ENCODE peak calls at places on chromosomes 5 and 9, in six cellular contexts. S, N, B, D, U and I are unnamed samples.

GRCh38 chr5:149675467-149676201 is 54.5 kb upstream of the PPARGC1B start:
- DNase-seq in S (no peak), N (no peak), B (no peak), D (no peak), U (no peak), I (no peak)

GRCh38 chr9:130276121-130276520 is 10.6 kb downstream of the HMCN2 start:
- DNase-seq in S (no peak), N (no peak), B (no peak), D (no peak), U (no peak), I (no peak)

GRCh38 chr5:151757233-151758140 is 944 bp downstream of the ATOX1 start:
- DNase-seq in S (no peak), N (no peak), B (no peak), D (no peak), U (peak), I (no peak)

GRCh38 chr5:77869115-77869798 is 93.1 kb upstream of the TBCA start:
- DNase-seq in S (no peak), N (no peak), B (no peak), D (no peak), U (no peak), I (no peak)

GRCh38 chr5:18305288-18305899 is 671.1 kb downstream of the TAF11L14 start:
- DNase-seq in S (peak), N (peak), B (no peak), D (peak), U (peak), I (peak)

GRCh38 chr9:79817469-79818004 is 245.8 kb downstream of the TLE4 start:
- DNase-seq in S (no peak), N (no peak), B (no peak), D (peak), U (peak), I (no peak)

GRCh38 chr5:141973871-141974595 is 5.1 kb downstream of the RNF14 start:
- DNase-seq in S (peak), N (peak), B (no peak), D (no peak), U (no peak), I (no peak)

GRCh38 chr5:66967102-66967501 is 229.5 kb downstream of the CD180 start:
- DNase-seq in S (peak), N (peak), B (no peak), D (no peak), U (no peak), I (no peak)

GRCh38 chr9:126203313-126203712 is 123.3 kb upstream of the MVB12B start:
- DNase-seq in S (no peak), N (no peak), B (no peak), D (no peak), U (no peak), I (no peak)

GRCh38 chr5:122091942-122092600 is 14.0 kb upstream of the LOX start:
- DNase-seq in S (peak), N (no peak), B (no peak), D (no peak), U (no peak), I (no peak)

GRCh38 chr9:90022474-90022873 is 417.7 kb downstream of the GADD45G start:
- DNase-seq in S (no peak), N (no peak), B (no peak), D (no peak), U (no peak), I (no peak)

GRCh38 chr9:23524607-23525155 is 301.4 kb downstream of the ELAVL2 start:
- DNase-seq in S (no peak), N (no peak), B (no peak), D (no peak), U (no peak), I (no peak)

GRCh38 chr9:98335666-98336065 is 80.2 kb upstream of the TBC1D2 start:
- DNase-seq in S (no peak), N (no peak), B (no peak), D (no peak), U (no peak), I (no peak)

GRCh38 chr5:131270809-131271208 is 7.0 kb downstream of the CDC42SE2 start:
- DNase-seq in S (peak), N (peak), B (no peak), D (no peak), U (no peak), I (no peak)

GRCh38 chr9:100714372-100715099 is 136.7 kb downstream of the CAVIN4 start:
- DNase-seq in S (peak), N (no peak), B (no peak), D (peak), U (peak), I (peak)

GRCh38 chr5:122149691-122150090 is 20.3 kb downstream of the ZNF474 start:
- DNase-seq in S (no peak), N (no peak), B (no peak), D (no peak), U (no peak), I (no peak)

GRCh38 chr9:95110956-95111525 is 206.5 kb downstream of the FANCC start:
- DNase-seq in S (no peak), N (no peak), B (no peak), D (no peak), U (no peak), I (no peak)

GRCh38 chr5:80569961-80570786 is at the start of gene ANKRD34B:
- DNase-seq in S (no peak), N (peak), B (no peak), D (peak), U (peak), I (peak)

DNA sequence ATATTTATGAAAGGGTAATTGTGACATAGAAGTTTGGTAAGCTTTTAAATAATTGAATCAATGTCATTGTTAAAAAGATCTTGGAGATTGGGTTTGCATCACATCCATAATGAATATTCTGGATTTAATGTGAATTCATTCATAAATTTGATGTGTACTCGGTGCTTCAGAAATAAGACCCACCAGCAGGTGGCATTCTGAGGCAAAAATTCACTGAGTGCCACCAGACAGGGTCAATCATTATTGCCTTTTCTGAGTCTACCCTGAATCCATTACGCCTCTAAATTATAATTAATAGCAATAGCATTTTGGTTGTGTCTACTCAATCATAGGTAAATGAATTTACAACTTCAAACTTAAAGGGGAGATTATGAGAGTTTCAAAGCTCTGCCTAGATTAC is 1.0 kb downstream of the TRPC7 start:
- DNase-seq in S (no peak), N (no peak), B (no peak), D (no peak), U (no peak), I (peak)
- TF ChIP-seq CTCF in S (peak), N (peak), B (no peak), D (peak), U (no peak), I (peak)

DNA sequence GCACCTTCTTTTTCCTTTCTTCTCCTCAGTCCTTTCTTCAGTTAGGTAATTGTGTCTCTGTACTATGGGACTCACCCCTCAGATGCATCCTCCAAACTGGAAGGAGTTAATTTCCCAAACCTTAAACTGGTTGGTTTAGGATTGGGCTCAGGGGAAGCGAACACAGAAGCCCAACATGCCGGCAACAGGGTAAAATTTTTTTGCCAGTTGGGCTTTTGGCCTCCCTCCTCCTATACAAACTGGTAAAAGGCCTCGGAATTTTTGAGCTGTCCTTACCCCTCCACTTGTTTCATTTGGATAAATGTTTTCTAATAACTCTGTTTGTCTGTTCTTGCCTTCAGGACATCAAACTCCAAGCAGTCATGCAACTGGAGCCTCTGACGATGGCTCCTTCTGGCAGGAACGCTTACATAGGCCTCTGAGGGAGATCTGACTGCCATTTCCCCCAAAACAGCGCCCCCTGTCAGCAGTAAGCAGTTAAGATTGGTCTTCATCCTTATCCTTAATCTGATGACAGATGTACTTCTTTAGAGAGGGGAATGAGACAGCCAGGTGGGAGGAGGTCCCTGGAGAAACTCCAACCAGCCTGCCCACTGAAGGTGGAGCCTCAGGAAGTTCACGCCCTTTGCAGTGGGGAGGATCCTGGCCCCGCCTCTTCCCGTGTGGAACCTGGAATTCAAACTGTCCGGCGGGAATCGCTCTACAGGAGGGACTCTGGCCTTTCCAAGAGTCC is 57.8 kb upstream of the SPINK5 start:
- DNase-seq in S (no peak), N (no peak), B (no peak), D (no peak), U (no peak), I (no peak)
- TF ChIP-seq CTCF in S (peak), N (no peak), B (no peak), D (peak), U (no peak), I (no peak)

GRCh38 chr9:133876836-133877235 is 115.3 kb downstream of the VAV2 start:
- DNase-seq in S (no peak), N (no peak), B (no peak), D (no peak), U (no peak), I (no peak)
- TF ChIP-seq CTCF in S (no peak), N (no peak), B (no peak), D (no peak), U (no peak), I (no peak)

DNA sequence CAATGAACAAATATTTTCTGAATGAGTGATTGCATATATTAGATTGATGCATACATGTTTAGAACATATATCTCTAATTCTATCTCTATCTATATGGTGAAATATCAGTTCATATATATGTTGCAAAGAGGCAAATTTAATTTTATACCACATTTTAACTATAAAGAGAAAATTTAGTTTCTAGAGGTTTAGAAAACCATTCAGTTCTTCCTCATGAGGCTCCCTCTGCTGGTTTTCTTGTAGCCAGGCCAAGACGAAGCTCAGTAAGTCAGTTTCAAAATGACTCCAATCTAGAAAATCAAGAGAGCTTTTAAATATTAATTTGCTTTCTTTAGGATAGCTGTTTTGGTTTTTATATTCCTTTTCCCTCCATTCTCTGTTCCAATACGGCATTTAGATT is 312.1 kb downstream of the TMEM232 start:
- DNase-seq in S (peak), N (peak), B (no peak), D (no peak), U (peak), I (no peak)
- TF ChIP-seq CTCF in S (peak), N (peak), B (no peak), D (peak), U (peak), I (no peak)

DNA sequence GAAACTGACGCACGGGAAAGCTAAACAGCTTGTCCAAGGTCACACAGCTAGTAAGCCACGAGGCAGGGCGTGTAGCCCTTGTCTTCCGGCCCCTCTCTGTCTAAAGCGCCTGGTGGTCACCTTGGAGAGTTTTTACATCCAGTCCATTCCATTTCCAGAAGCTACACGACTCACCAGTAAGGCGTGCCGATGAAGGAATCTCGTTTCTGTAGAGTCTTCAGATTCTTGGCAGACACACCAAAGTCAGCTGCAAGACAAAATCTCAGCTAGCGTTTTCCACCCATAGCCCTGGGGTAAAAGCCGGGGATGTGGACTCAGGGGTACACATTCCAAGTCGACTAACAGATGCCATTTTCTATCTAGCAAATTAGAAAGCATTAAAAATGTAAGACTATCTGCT is 80.4 kb downstream of the STK10 start:
- DNase-seq in S (peak), N (peak), B (no peak), D (no peak), U (no peak), I (no peak)
- TF ChIP-seq CTCF in S (peak), N (peak), B (no peak), D (no peak), U (no peak), I (no peak)